ENCODE peak calls at places on chromosomes 11 and 22, in ten cellular contexts. G is CD4-positive, alpha-beta memory T cell; O is stimulated activated CD4-positive, alpha-beta T cell treated with anti-CD3 and anti-CD28 coated beads, Interleukin-15, amount 100 ng/mL, for 1 hour; F is transverse colon; K is activated T-helper 1 cell treated with anti-CD3 and anti-CD28 coated beads, Interleukin-12 subunit alpha, Interleukin-12 subunit beta, Interleukin-2, Interleukin-4 antibody, amounts not matched to agents 30 ng/mL and 10 ng/mL and 1 ng/mL, durations not matched to agents 14 hours and 24 hours and 36 hours; I is AML-193; N is mucosa of descending colon; R is GM12891; Q is MG63; U is PC-9. J is an unnamed sample.

GRCh38 chr11:73055002-73055401 is 87.1 kb downstream of the FCHSD2 start:
- DNase-seq in K (no peak), Q (no peak), F (no peak), G (no peak), R (no peak), N (no peak), I (no peak), U (no peak), O (no peak), J (no peak)

GRCh38 chr11:134844838-134845237 is 432.8 kb upstream of the B3GAT1 start:
- DNase-seq in I (no peak), G (no peak), K (no peak), N (no peak), O (no peak), R (no peak), U (no peak), F (no peak), Q (no peak), J (no peak)

GRCh38 chr22:45682069-45682468 is 10.4 kb downstream of the ATXN10 start:
- DNase-seq in N (no peak), I (no peak), R (no peak), O (no peak), F (no peak), G (no peak), K (no peak), U (no peak), Q (no peak), J (no peak)

GRCh38 chr11:65551572-65552398 is 6.4 kb downstream of the LTBP3 start:
- DNase-seq in U (peak), I (peak), F (peak), K (peak), Q (peak), N (peak), O (no peak), G (peak), R (no peak), J (no peak)

GRCh38 chr11:774873-775592 is 2.3 kb downstream of the GATD1 start:
- DNase-seq in O (no peak), G (no peak), F (no peak), Q (peak), K (no peak), U (peak), N (peak), I (no peak), R (no peak), J (no peak)

GRCh38 chr11:111301004-111301839 is 2.9 kb downstream of the POU2AF3 start:
- DNase-seq in N (no peak), O (no peak), K (no peak), I (no peak), G (no peak), Q (no peak), U (no peak), R (no peak), F (no peak), J (no peak)

GRCh38 chr11:27693398-27693797 is 6.9 kb downstream of the BDNF start:
- DNase-seq in O (no peak), G (no peak), U (no peak), K (no peak), I (no peak), R (no peak), Q (no peak), N (no peak), F (no peak), J (no peak)

GRCh38 chr11:61042961-61043540 is 59.2 kb upstream of the CD5 start:
- DNase-seq in I (no peak), K (no peak), R (no peak), N (no peak), F (no peak), Q (no peak), U (no peak), G (peak), O (no peak), J (no peak)

GRCh38 chr22:46574993-46575914 is 37.8 kb upstream of the CELSR1 start:
- DNase-seq in G (no peak), F (peak), K (no peak), Q (no peak), O (no peak), R (no peak), I (no peak), N (peak), U (peak), J (no peak)

GRCh38 chr22:33887173-33887572 is 33.1 kb downstream of the LARGE1 start:
- DNase-seq in O (no peak), Q (no peak), I (no peak), N (no peak), F (no peak), G (no peak), K (no peak), R (no peak), U (no peak), J (no peak)

GRCh38 chr11:76892305-76892704 is 31.6 kb downstream of the ACER3 start:
- DNase-seq in G (no peak), U (no peak), N (no peak), F (no peak), R (no peak), O (no peak), Q (no peak), I (no peak), K (no peak), J (no peak)

GRCh38 chr11:26947904-26948639 is 45.8 kb upstream of the FIBIN start:
- DNase-seq in N (no peak), F (no peak), Q (no peak), R (no peak), K (no peak), G (no peak), U (no peak), I (no peak), O (no peak), J (no peak)

GRCh38 chr11:61310749-61311148 is 15.6 kb upstream of the VWCE start:
- DNase-seq in I (no peak), G (no peak), O (no peak), Q (no peak), U (no peak), K (no peak), R (no peak), N (no peak), F (no peak), J (no peak)

GRCh38 chr11:85685820-85686459 is at the start of gene CCDC89:
- DNase-seq in K (no peak), R (no peak), O (no peak), N (peak), G (no peak), Q (peak), I (no peak), U (no peak), F (peak), J (no peak)

GRCh38 chr11:105202422-105202821 is 62.9 kb upstream of the CARD18 start:
- DNase-seq in Q (no peak), G (peak), O (no peak), F (no peak), R (no peak), K (no peak), U (no peak), I (no peak), N (no peak), J (no peak)

GRCh38 chr11:105621985-105622384 is 12.1 kb downstream of the GRIA4 start:
- DNase-seq in R (no peak), U (no peak), I (no peak), O (no peak), Q (no peak), N (no peak), K (no peak), G (no peak), F (no peak), J (no peak)

GRCh38 chr11:46278387-46279173 is 1.1 kb downstream of the CREB3L1 start:
- DNase-seq in Q (peak), O (peak), R (no peak), F (peak), K (no peak), G (peak), N (peak), U (no peak), I (no peak), J (no peak)

GRCh38 chr11:80186687-80187086 is 745.9 kb upstream of the TENM4 start:
- DNase-seq in G (no peak), I (no peak), Q (no peak), F (no peak), O (no peak), R (no peak), U (no peak), K (no peak), N (no peak), J (no peak)

GRCh38 chr22:49324527-49325491 is 502.9 kb downstream of the BRD1 start:
- DNase-seq in K (no peak), R (no peak), Q (no peak), N (no peak), U (no peak), O (no peak), G (no peak), F (no peak), I (no peak), J (no peak)

GRCh38 chr11:18111005-18111404 is 5.1 kb upstream of the SAAL1 start:
- DNase-seq in K (no peak), F (no peak), N (no peak), R (no peak), U (no peak), G (no peak), O (no peak), Q (no peak), I (no peak), J (no peak)

GRCh38 chr11:287821-288327 is 1.1 kb upstream of the PGGHG start:
- DNase-seq in O (no peak), I (peak), N (peak), U (no peak), G (peak), F (peak), K (no peak), Q (no peak), R (peak), J (no peak)

GRCh38 chr11:34960277-34960676 is 43.9 kb downstream of the PDHX start:
- DNase-seq in K (no peak), N (no peak), U (no peak), Q (no peak), F (no peak), R (no peak), I (no peak), O (no peak), G (no peak), J (no peak)

GRCh38 chr11:114193730-114194674 is 102.2 kb upstream of the NNMT start:
- DNase-seq in G (no peak), R (no peak), K (no peak), U (no peak), N (no peak), O (no peak), Q (no peak), F (no peak), I (no peak), J (no peak)

GRCh38 chr22:44337658-44338004 is 24.9 kb upstream of the SHISAL1 start:
- DNase-seq in K (no peak), Q (peak), O (no peak), F (peak), U (peak), G (no peak), N (no peak), I (no peak), R (no peak), J (no peak)

GRCh38 chr22:26619510-26619909 is 1.7 kb upstream of the CRYBB1 start:
- DNase-seq in O (no peak), G (no peak), K (no peak), I (no peak), R (no peak), F (no peak), Q (no peak), U (no peak), N (no peak), J (no peak)

GRCh38 chr11:126345759-126346585 is 9.5 kb upstream of the ST3GAL4 start:
- DNase-seq in G (no peak), R (no peak), N (peak), K (no peak), U (peak), O (no peak), F (no peak), I (peak), Q (no peak), J (peak)

GRCh38 chr11:64472593-64473455 is 113.9 kb downstream of the RPS6KA4 start:
- DNase-seq in R (no peak), U (no peak), K (no peak), Q (peak), F (no peak), I (no peak), O (no peak), N (no peak), G (no peak), J (no peak)

GRCh38 chr11:10373340-10373739 is 68.5 kb downstream of the ADM start:
- DNase-seq in O (no peak), G (no peak), R (no peak), I (no peak), K (no peak), Q (no peak), N (no peak), U (no peak), F (no peak), J (no peak)

GRCh38 chr11:127890026-127890611 is 697.2 kb downstream of the ETS1 start:
- DNase-seq in K (no peak), N (no peak), I (no peak), O (no peak), G (no peak), F (no peak), R (no peak), U (no peak), Q (no peak), J (no peak)

GRCh38 chr22:46070215-46070721 is 80.1 kb upstream of the PPARA start:
- DNase-seq in Q (peak), F (peak), K (peak), N (peak), I (peak), U (peak), O (peak), G (no peak), R (no peak), J (no peak)

GRCh38 chr22:46055176-46055850 is 78.4 kb upstream of the WNT7B start:
- DNase-seq in I (no peak), Q (peak), O (no peak), U (no peak), G (no peak), K (no peak), R (no peak), N (peak), F (peak), J (peak)

GRCh38 chr11:71282581-71283351 is 30.4 kb upstream of the SHANK2 start:
- DNase-seq in O (no peak), K (no peak), I (no peak), Q (peak), N (no peak), G (no peak), U (peak), R (no peak), F (peak), J (no peak)

GRCh38 chr11:48880021-48880441 is 103.7 kb downstream of the TRIM51G start:
- DNase-seq in O (no peak), I (no peak), F (no peak), G (no peak), R (no peak), U (no peak), K (no peak), Q (no peak), N (peak), J (no peak)

GRCh38 chr11:8219257-8220021 is 44.2 kb downstream of the LMO1 start:
- DNase-seq in O (no peak), R (peak), F (peak), N (no peak), Q (peak), K (no peak), I (peak), G (no peak), U (peak), J (no peak)

GRCh38 chr11:100932474-100933100 is 197.0 kb downstream of the PGR start:
- DNase-seq in I (peak), R (no peak), O (no peak), F (no peak), N (no peak), U (peak), K (no peak), G (no peak), Q (no peak), J (peak)

GRCh38 chr11:11510939-11511338 is 110.9 kb downstream of the GALNT18 start:
- DNase-seq in R (no peak), Q (no peak), O (no peak), K (no peak), G (no peak), U (no peak), I (no peak), N (peak), F (peak), J (no peak)

GRCh38 chr11:31816467-31817053 is 5.4 kb upstream of the PAX6 start:
- DNase-seq in Q (peak), G (no peak), N (no peak), U (no peak), F (peak), I (no peak), K (no peak), O (no peak), R (no peak), J (no peak)

GRCh38 chr11:133082453-133082781 is 449.9 kb downstream of the OPCML start:
- DNase-seq in R (no peak), N (no peak), G (no peak), U (no peak), O (no peak), Q (no peak), I (no peak), K (no peak), F (peak), J (no peak)

GRCh38 chr22:37353839-37354238 is 71.5 kb downstream of the CYTH4 start:
- DNase-seq in N (no peak), R (no peak), O (no peak), K (no peak), I (no peak), U (peak), F (no peak), G (no peak), Q (peak), J (no peak)